ENCODE peak calls at places on chromosomes 5 and 9, in six cellular contexts. B is activated T-cell treated with anti-CD3 and anti-CD28 coated beads, Interleukin-2, amount 50 U/mL, for 72 hours; Z is T47D; P is Right ventricle myocardium superior; I is germinal center; S is activated CD4-positive, CD25-positive, alpha-beta regulatory T cell. T is an unnamed sample.

GRCh38 chr9:78783743-78784142 is 486.8 kb downstream of the PSAT1 start:
- DNase-seq in S (no peak), Z (no peak), B (no peak), P (no peak), I (peak; percentile 6), T (no peak)

GRCh38 chr5:138035605-138036537 is 3.0 kb upstream of the FAM13B start:
- DNase-seq in I (peak; percentile 51), Z (peak; percentile 92), P (no peak), S (peak; percentile 30), B (peak; percentile 74), T (peak; percentile 73)

GRCh38 chr9:22215492-22215891 is 206.4 kb upstream of the CDKN2B start:
- DNase-seq in B (no peak), I (no peak), P (no peak), Z (no peak), S (no peak), T (no peak)

GRCh38 chr5:1793301-1793740 is 6.3 kb downstream of the MRPL36 start:
- DNase-seq in S (no peak), B (peak; percentile 63), I (no peak), Z (no peak), P (peak; percentile 35), T (no peak)

GRCh38 chr5:75466317-75466716 is 45.1 kb downstream of the CERT1 start:
- DNase-seq in B (no peak), I (no peak), S (no peak), P (no peak), Z (no peak), T (no peak)

GRCh38 chr9:130824616-130825015 is 10.4 kb upstream of the ABL1 start:
- DNase-seq in Z (no peak), P (no peak), I (no peak), S (no peak), B (no peak), T (no peak)

GRCh38 chr9:36163840-36164175 is 5.4 kb upstream of the CCIN start:
- DNase-seq in S (no peak), I (no peak), Z (no peak), B (no peak), P (no peak), T (no peak)

GRCh38 chr5:139178948-139179347 is 19.2 kb downstream of the SIL1 start:
- DNase-seq in B (no peak), I (no peak), Z (no peak), S (no peak), P (no peak), T (no peak)

T was measured in coronary artery.